ENCODE peak calls at places on chromosomes 6 and 20, in four cellular contexts. Y, S, K and U are unnamed samples.

GRCh38 chr6:16322666-16323312 is 84.4 kb downstream of the GMPR start:
- DNase-seq in Y (peak; percentile 94), S (peak; percentile 62), K (peak; percentile 67), U (peak; percentile 65)

GRCh38 chr20:60283281-60283680 is 325.1 kb downstream of the CDH26 start:
- DNase-seq in Y (no peak), S (no peak), K (no peak), U (no peak)

GRCh38 chr6:126118058-126118759 is 131.9 kb downstream of the TRMT11 start:
- DNase-seq in Y (no peak), S (peak; percentile 69), K (no peak), U (no peak)

GRCh38 chr6:41690541-41691330 is 44.7 kb downstream of the TFEB start:
- DNase-seq in Y (no peak), S (no peak), K (no peak), U (no peak)

GRCh38 chr6:150081702-150082101 is 12.8 kb upstream of the ULBP3 start:
- DNase-seq in Y (no peak), S (no peak), K (no peak), U (no peak)

GRCh38 chr6:3228046-3228671 is 706 bp upstream of the TUBB2B start:
- DNase-seq in Y (peak; percentile 31), S (no peak), K (no peak), U (no peak)

GRCh38 chr6:11854418-11855165 is 76.0 kb upstream of the ADTRP start:
- DNase-seq in Y (no peak), S (peak; percentile 82), K (no peak), U (no peak)

GRCh38 chr6:149414009-149414408 is 13.9 kb downstream of the SUMO4 start:
- DNase-seq in Y (no peak), S (no peak), K (no peak), U (no peak)

GRCh38 chr6:43310137-43310536 is 1.5 kb upstream of the CRIP3 start:
- DNase-seq in Y (no peak), S (peak; percentile 10), K (no peak), U (no peak)

GRCh38 chr6:154002894-154003293 is 36.1 kb upstream of the OPRM1 start:
- DNase-seq in Y (no peak), S (no peak), K (no peak), U (no peak)

GRCh38 chr6:100731411-100731810 is 149.7 kb downstream of the ASCC3 start:
- DNase-seq in Y (no peak), S (no peak), K (no peak), U (no peak)

GRCh38 chr20:51230727-51231126 is 207.8 kb upstream of the KCNG1 start:
- DNase-seq in Y (no peak), S (no peak), K (no peak), U (no peak)

GRCh38 chr6:140393665-140394064 is 1019.2 kb upstream of the CITED2 start:
- DNase-seq in Y (no peak), S (peak; percentile 37), K (no peak), U (no peak)

GRCh38 chr6:46044876-46045617 is 29.4 kb upstream of the CLIC5 start:
- DNase-seq in Y (no peak), S (peak; percentile 81), K (no peak), U (no peak)

GRCh38 chr20:36926653-36927200 is 24.8 kb downstream of the SAMHD1 start:
- DNase-seq in Y (no peak), S (no peak), K (no peak), U (no peak)

GRCh38 chr6:34986845-34987246 is 97.8 kb downstream of the ANKS1A start:
- DNase-seq in Y (peak; percentile 48), S (peak; percentile 86), K (peak; percentile 45), U (peak; percentile 66)

GRCh38 chr20:38127011-38127621 is 38.0 kb downstream of the TGM2 start:
- DNase-seq in Y (no peak), S (peak; percentile 82), K (no peak), U (no peak)

GRCh38 chr6:116314218-116314617 is 34.5 kb upstream of the TSPYL1 start:
- DNase-seq in Y (no peak), S (peak; percentile 67), K (no peak), U (no peak)

GRCh38 chr6:48744948-48745347 is 634.0 kb upstream of the PTCHD4 start:
- DNase-seq in Y (no peak), S (peak; percentile 80), K (no peak), U (no peak)

GRCh38 chr20:50152394-50153152 is 950 bp downstream of the PEDS1 start:
- DNase-seq in Y (no peak), S (no peak), K (no peak), U (no peak)

GRCh38 chr20:63364801-63365585 is 3.8 kb upstream of the CHRNA4 start:
- DNase-seq in Y (no peak), S (no peak), K (no peak), U (no peak)

GRCh38 chr6:34926655-34927054 is 37.6 kb downstream of the ANKS1A start:
- DNase-seq in Y (no peak), S (peak; percentile 20), K (no peak), U (no peak)